ENCODE peak calls at places on chromosomes 11 and 22, in seven cellular contexts. Z is H7, J is trophoblast cell, G is tibial nerve, P is thoracic aorta, W is heart left ventricle, B is IMR-90. U is an unnamed sample. For H3K27me3 and H3K36me3, the result is how much of the 10 kb centered on the place peaks cover.

GRCh38 chr11:67376421-67376820 is 3.0 kb upstream of the CLCF1 start:
- DNase-seq in Z (peak), J (no peak), G (no peak), P (no peak), W (no peak), B (no peak), U (no peak)

GRCh38 chr11:122197055-122197987 is 81.3 kb upstream of the BLID start:
- DNase-seq in Z (no peak), J (no peak), G (no peak), P (peak), W (no peak), B (peak), U (peak)

GRCh38 chr11:57349491-57350274 is 11.5 kb downstream of the P2RX3 start:
- DNase-seq in Z (peak), J (peak), G (peak), P (no peak), W (peak), B (peak), U (no peak)

GRCh38 chr22:27654536-27655445 is 146.8 kb downstream of the MN1 start:
- DNase-seq in Z (peak), J (no peak), G (no peak), P (no peak), W (no peak), B (peak), U (peak)

GRCh38 chr11:105229257-105229656 is 89.7 kb upstream of the CARD18 start:
- DNase-seq in Z (no peak), J (no peak), G (no peak), P (no peak), W (no peak), B (peak), U (peak)

GRCh38 chr11:61888043-61888442 is 3.3 kb downstream of the FADS3 start:
- DNase-seq in Z (no peak), J (peak), G (peak), P (peak), W (peak), B (peak), U (peak)

GRCh38 chr11:106156290-106156937 is 79.0 kb downstream of the AASDHPPT start:
- DNase-seq in Z (peak), J (peak), G (no peak), P (no peak), W (no peak), B (peak), U (peak)

GRCh38 chr11:128592454-128592853 is 5.1 kb upstream of the ETS1 start:
- DNase-seq in Z (no peak), J (no peak), G (no peak), P (no peak), W (no peak), B (no peak), U (no peak)

GRCh38 chr22:22201185-22201924 is 43.2 kb upstream of the VPREB1 start:
- DNase-seq in Z (peak), J (no peak), G (no peak), P (no peak), W (no peak), B (peak), U (no peak)

GRCh38 chr22:31248965-31249940 is 37.2 kb downstream of the LIMK2 start:
- DNase-seq in Z (no peak), J (no peak), G (no peak), P (no peak), W (no peak), B (no peak), U (peak)

GRCh38 chr22:37222440-37222971 is 10.2 kb upstream of the SSTR3 start:
- DNase-seq in Z (no peak), J (no peak), G (no peak), P (no peak), W (no peak), B (no peak), U (no peak)

GRCh38 chr11:116693206-116694016 is 79.4 kb downstream of the BUD13 start:
- DNase-seq in Z (no peak), J (peak), G (no peak), P (no peak), W (no peak), B (no peak), U (peak)

GRCh38 chr22:23068832-23069385 is 1.4 kb upstream of the GNAZ start:
- DNase-seq in Z (no peak), J (no peak), G (no peak), P (no peak), W (no peak), B (no peak), U (no peak)

GRCh38 chr11:75275581-75275980 is 35.0 kb downstream of the TPBGL start:
- DNase-seq in Z (peak), J (no peak), G (no peak), P (no peak), W (peak), B (peak), U (no peak)

GRCh38 chr11:114447444-114447843 is 8.2 kb downstream of the REXO2 start:
- DNase-seq in Z (no peak), J (no peak), G (no peak), P (no peak), W (no peak), B (no peak), U (no peak)

GRCh38 chr11:7636350-7636749 is 37.0 kb downstream of the CYB5R2 start:
- DNase-seq in Z (no peak), J (no peak), G (no peak), P (no peak), W (no peak), B (no peak), U (no peak)

GRCh38 chr22:48953103-48953720 is 874.5 kb downstream of the BRD1 start:
- DNase-seq in Z (peak), J (no peak), G (no peak), P (no peak), W (no peak), B (no peak), U (no peak)

GRCh38 chr11:79244175-79244804 is 196.5 kb downstream of the TENM4 start:
- DNase-seq in Z (no peak), J (no peak), G (peak), P (no peak), W (no peak), B (peak), U (peak)

GRCh38 chr11:135035282-135035681 is 623.2 kb upstream of the B3GAT1 start:
- DNase-seq in Z (no peak), J (no peak), G (no peak), P (no peak), W (no peak), B (no peak), U (no peak)

GRCh38 chr11:33804471-33804870 is 30.2 kb upstream of the FBXO3 start:
- DNase-seq in Z (no peak), J (no peak), G (no peak), P (no peak), W (no peak), B (no peak), U (no peak)

GRCh38 chr11:47896199-47896598 is 48.0 kb upstream of the NUP160 start:
- DNase-seq in Z (no peak), J (no peak), G (no peak), P (no peak), W (no peak), B (no peak), U (no peak)

GRCh38 chr11:120172054-120172881 is 34.4 kb upstream of the TRIM29 start:
- DNase-seq in Z (peak), J (peak), G (peak), P (no peak), W (peak), B (peak), U (peak)

GRCh38 chr11:129115652-129116585 is 76.2 kb downstream of the ARHGAP32 start:
- DNase-seq in Z (no peak), J (peak), G (no peak), P (no peak), W (no peak), B (peak), U (peak)

GRCh38 chr11:86592047-86592564 is 80.3 kb downstream of the ME3 start:
- DNase-seq in Z (no peak), J (peak), G (no peak), P (no peak), W (no peak), B (peak), U (peak)

GRCh38 chr11:72263363-72263762 is 19.4 kb upstream of the PHOX2A start:
- DNase-seq in Z (no peak), J (no peak), G (no peak), P (no peak), W (no peak), B (peak), U (peak)

GRCh38 chr11:67240575-67241389 is 25.5 kb upstream of the GRK2 start:
- DNase-seq in Z (no peak), J (peak), G (peak), P (peak), W (peak), B (peak), U (peak)

GRCh38 chr11:116615211-116615865 is 157.4 kb downstream of the BUD13 start:
- DNase-seq in Z (peak), J (no peak), G (no peak), P (no peak), W (peak), B (no peak), U (no peak)

GRCh38 chr11:44963071-44963575 is 12.4 kb upstream of the TP53I11 start:
- DNase-seq in Z (peak), J (no peak), G (no peak), P (no peak), W (no peak), B (no peak), U (no peak)

GRCh38 chr22:50633771-50634170 is 5.8 kb upstream of the ARSA start:
- DNase-seq in Z (no peak), J (no peak), G (no peak), P (no peak), W (no peak), B (no peak), U (no peak)

GRCh38 chr11:64299847-64300648 is at the start of gene CATSPERZ:
- DNase-seq in Z (peak), J (no peak), G (no peak), P (no peak), W (no peak), B (no peak), U (no peak)

GRCh38 chr22:20918663-20919220 is 1.5 kb downstream of the CRKL start:
- DNase-seq in Z (peak), J (no peak), G (no peak), P (no peak), W (no peak), B (no peak), U (no peak)

GRCh38 chr11:65657426-65657825 is 5.3 kb downstream of the RELA start:
- DNase-seq in Z (no peak), J (no peak), G (no peak), P (no peak), W (no peak), B (no peak), U (no peak)

GRCh38 chr11:35163707-35164496 is 24.9 kb downstream of the CD44 start:
- DNase-seq in Z (no peak), J (no peak), G (no peak), P (no peak), W (no peak), B (peak), U (no peak)

GRCh38 chr11:34984514-34984913 is 68.1 kb downstream of the PDHX start:
- DNase-seq in Z (no peak), J (no peak), G (no peak), P (no peak), W (no peak), B (no peak), U (no peak)

GRCh38 chr11:113106507-113106906 is 145.3 kb downstream of the NCAM1 start:
- DNase-seq in Z (no peak), J (no peak), G (no peak), P (no peak), W (no peak), B (peak), U (no peak)

GRCh38 chr11:6629892-6630631 is 10.8 kb upstream of the TPP1 start:
- DNase-seq in Z (peak), J (no peak), G (no peak), P (no peak), W (no peak), B (no peak), U (no peak)

GRCh38 chr11:12675951-12676711 is 1.9 kb downstream of the TEAD1 start:
- DNase-seq in Z (peak), J (no peak), G (peak), P (no peak), W (no peak), B (peak), U (peak)
- H3K27me3 ChIP-seq in Z (under half), J (under half), G (under half), P (under half), W (under half), B (under half), U (under half)

GRCh38 chr11:70876685-70877084 is 375.7 kb downstream of the SHANK2 start:
- DNase-seq in Z (no peak), J (no peak), G (no peak), P (no peak), W (no peak), B (no peak), U (no peak)

GRCh38 chr11:70871881-70872280 is 380.5 kb downstream of the SHANK2 start:
- DNase-seq in Z (no peak), J (no peak), G (no peak), P (no peak), W (no peak), B (peak), U (peak)

GRCh38 chr11:70872299-70872698 is 380.1 kb downstream of the SHANK2 start:
- DNase-seq in Z (no peak), J (no peak), G (no peak), P (no peak), W (no peak), B (no peak), U (no peak)

GRCh38 chr11:70872950-70873735 is 379.2 kb downstream of the SHANK2 start:
- DNase-seq in Z (peak), J (no peak), G (no peak), P (no peak), W (no peak), B (no peak), U (no peak)

GRCh38 chr11:70873736-70874412 is 378.5 kb downstream of the SHANK2 start:
- DNase-seq in Z (no peak), J (no peak), G (no peak), P (no peak), W (no peak), B (no peak), U (no peak)
- H3K36me3 ChIP-seq in Z (under half), J (under half), G (under half), P (under half), W (under half), B (under half), U (under half)

GRCh38 chr11:10722307-10722706 is 28.7 kb upstream of the CTR9 start:
- DNase-seq in Z (no peak), J (no peak), G (no peak), P (no peak), W (no peak), B (no peak), U (no peak)
- H3K4me3 ChIP-seq in Z (no peak), J (no peak), G (no peak), P (no peak), W (no peak), B (no peak), U (no peak)

GRCh38 chr11:124864892-124865180 is 396 bp upstream of the ROBO3 start:
- DNase-seq in Z (no peak), J (no peak), G (no peak), P (no peak), W (no peak), B (no peak), U (no peak)

GRCh38 chr11:124863826-124864165 is 1.4 kb upstream of the ROBO3 start:
- DNase-seq in Z (peak), J (no peak), G (no peak), P (no peak), W (no peak), B (no peak), U (no peak)

GRCh38 chr11:124865181-124865901 is at the start of gene ROBO3:
- DNase-seq in Z (peak), J (no peak), G (no peak), P (no peak), W (no peak), B (no peak), U (no peak)

GRCh38 chr11:124863137-124863825 is 2.0 kb upstream of the ROBO3 start:
- DNase-seq in Z (peak), J (peak), G (peak), P (no peak), W (no peak), B (peak), U (no peak)

DNA sequence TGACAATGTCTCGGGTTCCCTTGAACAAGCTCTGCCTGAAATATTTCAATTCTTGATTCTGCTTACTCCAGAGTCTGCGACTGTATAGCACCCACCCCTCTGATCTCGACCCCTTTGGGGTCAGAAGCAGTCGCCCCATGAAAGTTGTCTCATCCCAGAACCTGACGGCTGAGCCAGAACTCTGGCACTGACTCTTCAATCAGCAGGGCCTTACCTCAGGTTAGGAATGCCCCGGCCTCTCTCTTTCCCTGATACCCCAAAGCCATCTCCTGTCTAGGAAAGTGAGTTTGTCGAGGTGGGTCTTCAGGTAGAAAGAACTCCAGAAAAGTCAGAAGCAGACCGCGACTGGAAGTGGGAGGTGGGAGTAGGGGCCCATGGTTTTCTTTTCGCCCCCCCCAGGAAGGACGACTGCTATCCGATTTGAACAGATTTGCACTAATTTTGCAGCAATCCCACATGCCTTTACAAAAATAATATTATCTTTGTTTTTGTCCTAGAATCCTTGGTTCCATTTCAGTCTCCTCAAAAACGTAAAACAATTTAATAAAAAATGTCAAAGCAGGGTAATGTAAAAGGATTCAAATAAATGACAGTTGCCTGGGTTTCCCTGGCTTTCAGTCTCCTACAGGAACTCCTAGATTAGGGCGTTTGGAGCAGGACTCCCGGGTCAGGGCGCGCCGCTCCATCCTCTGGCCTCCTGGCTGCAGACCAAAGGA is 898 bp upstream of the ROBO3 start:
- DNase-seq in Z (peak), J (no peak), G (no peak), P (no peak), W (no peak), B (no peak), U (no peak)
- H3K27me3 ChIP-seq in Z (half or more), J (half or more), G (half or more), P (under half), W (half or more), B (half or more), U (half or more)

U was measured in bronchial epithelial cell.